ENCODE peak calls at places on chromosomes 16 and 17, in ten cellular contexts. One of them, this sample, is unnamed. For H3K9me2, the result is how much of the 10 kb centered on the place peaks cover.

GRCh38 chr16:10749680-10750035 is 6.0 kb downstream of the NUBP1 start:
- DNase-seq in HCT116: no peak
- DNase-seq in OCI-LY7: no peak
- DNase-seq in PC-9: no peak
- DNase-seq in MM.1S: no peak
- DNase-seq in hepatocyte: no peak
- DNase-seq in GM23338: no peak
- DNase-seq in SK-N-SH: no peak
- DNase-seq in GM23248: peak
- DNase-seq in PC-3: peak
- DNase-seq in this sample: no peak

GRCh38 chr17:60832206-60832605 is 154.6 kb downstream of the BCAS3 start:
- DNase-seq in hepatocyte: no peak
- DNase-seq in MM.1S: no peak
- DNase-seq in PC-3: no peak
- DNase-seq in GM23248: no peak
- DNase-seq in PC-9: no peak
- DNase-seq in SK-N-SH: peak
- DNase-seq in OCI-LY7: no peak
- DNase-seq in GM23338: no peak
- DNase-seq in HCT116: no peak
- DNase-seq in this sample: no peak

GRCh38 chr17:76080207-76080933 is 1.4 kb downstream of the ZACN start:
- DNase-seq in MM.1S: no peak
- DNase-seq in PC-9: no peak
- DNase-seq in hepatocyte: no peak
- DNase-seq in SK-N-SH: peak
- DNase-seq in PC-3: no peak
- DNase-seq in OCI-LY7: no peak
- DNase-seq in GM23338: peak
- DNase-seq in HCT116: no peak
- DNase-seq in GM23248: no peak
- DNase-seq in this sample: peak

GRCh38 chr17:29760279-29760721 is 137.6 kb upstream of the CORO6 start:
- DNase-seq in OCI-LY7: peak
- DNase-seq in SK-N-SH: no peak
- DNase-seq in PC-9: no peak
- DNase-seq in PC-3: peak
- DNase-seq in hepatocyte: peak
- DNase-seq in MM.1S: peak
- DNase-seq in GM23248: peak
- DNase-seq in GM23338: peak
- DNase-seq in HCT116: no peak
- DNase-seq in this sample: peak

GRCh38 chr17:10177921-10178788 is 20.3 kb downstream of the GAS7 start:
- DNase-seq in OCI-LY7: no peak
- DNase-seq in MM.1S: no peak
- DNase-seq in HCT116: no peak
- DNase-seq in SK-N-SH: no peak
- DNase-seq in PC-9: no peak
- DNase-seq in GM23338: peak
- DNase-seq in PC-3: no peak
- DNase-seq in GM23248: peak
- DNase-seq in hepatocyte: peak
- DNase-seq in this sample: peak

GRCh38 chr16:87226926-87227650 is 90.1 kb downstream of the C16orf95 start:
- DNase-seq in OCI-LY7: no peak
- DNase-seq in PC-3: no peak
- DNase-seq in GM23248: peak
- DNase-seq in hepatocyte: no peak
- DNase-seq in PC-9: no peak
- DNase-seq in SK-N-SH: no peak
- DNase-seq in GM23338: no peak
- DNase-seq in HCT116: no peak
- DNase-seq in MM.1S: no peak
- DNase-seq in this sample: peak

GRCh38 chr16:56910654-56911539 is 21.0 kb upstream of the HERPUD1 start:
- DNase-seq in OCI-LY7: peak
- DNase-seq in hepatocyte: no peak
- DNase-seq in PC-3: peak
- DNase-seq in MM.1S: peak
- DNase-seq in GM23248: peak
- DNase-seq in SK-N-SH: no peak
- DNase-seq in HCT116: no peak
- DNase-seq in PC-9: no peak
- DNase-seq in GM23338: no peak
- DNase-seq in this sample: no peak

GRCh38 chr17:61475726-61476125 is 23.5 kb downstream of the TBX4 start:
- DNase-seq in SK-N-SH: no peak
- DNase-seq in PC-3: peak
- DNase-seq in GM23338: no peak
- DNase-seq in PC-9: no peak
- DNase-seq in GM23248: peak
- DNase-seq in hepatocyte: no peak
- DNase-seq in MM.1S: no peak
- DNase-seq in HCT116: no peak
- DNase-seq in OCI-LY7: no peak
- DNase-seq in this sample: no peak

GRCh38 chr16:50690177-50690576 is 3.2 kb upstream of the NOD2 start:
- DNase-seq in hepatocyte: no peak
- DNase-seq in MM.1S: no peak
- DNase-seq in HCT116: no peak
- DNase-seq in GM23248: no peak
- DNase-seq in GM23338: no peak
- DNase-seq in PC-9: no peak
- DNase-seq in SK-N-SH: no peak
- DNase-seq in PC-3: no peak
- DNase-seq in OCI-LY7: no peak
- DNase-seq in this sample: no peak

GRCh38 chr16:53041196-53041977 is 11.3 kb downstream of the CHD9NB start:
- DNase-seq in OCI-LY7: no peak
- DNase-seq in GM23338: peak
- DNase-seq in hepatocyte: peak
- DNase-seq in GM23248: no peak
- DNase-seq in MM.1S: no peak
- DNase-seq in PC-9: peak
- DNase-seq in PC-3: no peak
- DNase-seq in HCT116: no peak
- DNase-seq in SK-N-SH: no peak
- DNase-seq in this sample: peak

GRCh38 chr16:89365044-89365467 is 125.3 kb downstream of the ANKRD11 start:
- DNase-seq in SK-N-SH: peak
- DNase-seq in PC-9: no peak
- DNase-seq in MM.1S: no peak
- DNase-seq in hepatocyte: no peak
- DNase-seq in HCT116: no peak
- DNase-seq in PC-3: peak
- DNase-seq in OCI-LY7: no peak
- DNase-seq in GM23248: peak
- DNase-seq in GM23338: no peak
- DNase-seq in this sample: no peak

GRCh38 chr17:72852267-72852945 is 240.1 kb downstream of the SLC39A11 start:
- DNase-seq in hepatocyte: no peak
- DNase-seq in MM.1S: no peak
- DNase-seq in PC-9: no peak
- DNase-seq in PC-3: peak
- DNase-seq in HCT116: no peak
- DNase-seq in OCI-LY7: no peak
- DNase-seq in GM23248: no peak
- DNase-seq in GM23338: no peak
- DNase-seq in SK-N-SH: no peak
- DNase-seq in this sample: no peak

GRCh38 chr17:41913798-41914197 is 5.0 kb downstream of the ACLY start:
- DNase-seq in PC-3: no peak
- DNase-seq in GM23338: no peak
- DNase-seq in SK-N-SH: no peak
- DNase-seq in OCI-LY7: no peak
- DNase-seq in hepatocyte: no peak
- DNase-seq in HCT116: no peak
- DNase-seq in MM.1S: no peak
- DNase-seq in GM23248: no peak
- DNase-seq in PC-9: no peak
- DNase-seq in this sample: no peak
- H3K9me2 ChIP-seq in PC-3: under half
- H3K9me2 ChIP-seq in GM23338: under half
- H3K9me2 ChIP-seq in SK-N-SH: under half
- H3K9me2 ChIP-seq in OCI-LY7: under half
- H3K9me2 ChIP-seq in hepatocyte: under half
- H3K9me2 ChIP-seq in HCT116: under half
- H3K9me2 ChIP-seq in MM.1S: under half
- H3K9me2 ChIP-seq in GM23248: under half
- H3K9me2 ChIP-seq in PC-9: under half
- H3K9me2 ChIP-seq in this sample: under half

GRCh38 chr17:43648916-43649315 is 12.8 kb downstream of the MEOX1 start:
- DNase-seq in OCI-LY7: no peak
- DNase-seq in hepatocyte: no peak
- DNase-seq in GM23248: no peak
- DNase-seq in SK-N-SH: no peak
- DNase-seq in MM.1S: no peak
- DNase-seq in GM23338: no peak
- DNase-seq in PC-3: no peak
- DNase-seq in HCT116: no peak
- DNase-seq in PC-9: no peak
- DNase-seq in this sample: no peak

GRCh38 chr17:43644081-43644480 is 17.6 kb downstream of the MEOX1 start:
- DNase-seq in SK-N-SH: no peak
- DNase-seq in GM23248: no peak
- DNase-seq in GM23338: no peak
- DNase-seq in HCT116: no peak
- DNase-seq in hepatocyte: no peak
- DNase-seq in PC-9: no peak
- DNase-seq in PC-3: no peak
- DNase-seq in MM.1S: no peak
- DNase-seq in OCI-LY7: no peak
- DNase-seq in this sample: no peak

GRCh38 chr17:43641416-43641815 is 20.3 kb downstream of the MEOX1 start:
- DNase-seq in hepatocyte: no peak
- DNase-seq in GM23338: no peak
- DNase-seq in GM23248: no peak
- DNase-seq in PC-9: no peak
- DNase-seq in PC-3: no peak
- DNase-seq in OCI-LY7: no peak
- DNase-seq in MM.1S: no peak
- DNase-seq in HCT116: no peak
- DNase-seq in SK-N-SH: no peak
- DNase-seq in this sample: no peak

GRCh38 chr17:43645450-43645764 is 16.3 kb downstream of the MEOX1 start:
- DNase-seq in GM23338: peak
- DNase-seq in MM.1S: no peak
- DNase-seq in PC-9: no peak
- DNase-seq in OCI-LY7: no peak
- DNase-seq in hepatocyte: no peak
- DNase-seq in HCT116: no peak
- DNase-seq in GM23248: no peak
- DNase-seq in SK-N-SH: no peak
- DNase-seq in PC-3: no peak
- DNase-seq in this sample: no peak

DNA sequence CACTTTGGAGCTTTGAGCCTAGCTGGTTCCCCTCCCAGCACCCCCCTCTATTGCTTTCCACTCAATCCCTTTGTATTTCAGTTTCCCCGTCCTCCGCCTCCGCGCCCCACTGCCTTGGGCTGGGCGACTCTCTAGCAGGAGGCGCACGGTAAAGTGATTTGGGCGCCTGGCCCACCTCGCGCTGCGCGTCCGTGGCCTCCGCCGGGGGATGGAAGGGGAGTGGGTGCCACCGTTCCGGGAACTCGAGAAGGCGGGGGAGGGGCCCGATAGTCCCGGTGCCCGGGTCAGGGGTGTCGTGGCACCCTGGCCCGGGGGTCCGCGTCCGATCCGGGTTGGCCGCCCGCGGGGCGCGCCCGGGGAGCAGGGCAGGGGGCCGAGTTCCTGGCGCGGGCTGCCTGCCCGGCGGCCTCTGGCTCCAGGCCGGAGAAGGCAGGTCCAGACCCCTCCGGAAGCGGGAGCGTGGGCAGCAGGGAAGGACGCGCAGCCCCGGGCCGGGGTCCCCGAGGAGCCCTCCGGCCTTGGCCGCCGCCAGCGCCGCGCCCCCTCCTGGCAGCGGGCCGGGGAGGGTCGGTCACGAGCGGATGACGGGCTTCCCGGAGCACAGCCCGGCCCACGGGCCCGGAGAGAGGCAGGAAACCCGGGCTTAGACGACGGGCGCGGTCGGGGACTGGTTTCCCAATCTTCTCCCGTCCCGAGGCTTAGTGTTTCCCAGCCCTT is 15.8 kb downstream of the MEOX1 start:
- DNase-seq in HCT116: no peak
- DNase-seq in SK-N-SH: peak
- DNase-seq in hepatocyte: peak
- DNase-seq in GM23248: peak
- DNase-seq in MM.1S: no peak
- DNase-seq in OCI-LY7: no peak
- DNase-seq in PC-9: no peak
- DNase-seq in PC-3: peak
- DNase-seq in GM23338: peak
- DNase-seq in this sample: no peak
- H3K4me2 ChIP-seq in HCT116: no peak
- H3K4me2 ChIP-seq in SK-N-SH: no peak
- H3K4me2 ChIP-seq in hepatocyte: peak
- H3K4me2 ChIP-seq in GM23248: peak
- H3K4me2 ChIP-seq in MM.1S: no peak
- H3K4me2 ChIP-seq in OCI-LY7: no peak
- H3K4me2 ChIP-seq in PC-9: no peak
- H3K4me2 ChIP-seq in PC-3: peak
- H3K4me2 ChIP-seq in GM23338: peak
- H3K4me2 ChIP-seq in this sample: no peak

GRCh38 chr16:27633721-27634120 is 83.8 kb downstream of the KATNIP start:
- DNase-seq in HCT116: no peak
- DNase-seq in PC-9: no peak
- DNase-seq in MM.1S: no peak
- DNase-seq in SK-N-SH: no peak
- DNase-seq in OCI-LY7: no peak
- DNase-seq in PC-3: no peak
- DNase-seq in GM23248: no peak
- DNase-seq in hepatocyte: no peak
- DNase-seq in GM23338: no peak
- DNase-seq in this sample: no peak
- H3K9me2 ChIP-seq in HCT116: under half
- H3K9me2 ChIP-seq in PC-9: under half
- H3K9me2 ChIP-seq in MM.1S: under half
- H3K9me2 ChIP-seq in SK-N-SH: under half
- H3K9me2 ChIP-seq in OCI-LY7: under half
- H3K9me2 ChIP-seq in PC-3: under half
- H3K9me2 ChIP-seq in GM23248: under half
- H3K9me2 ChIP-seq in hepatocyte: under half
- H3K9me2 ChIP-seq in GM23338: under half
- H3K9me2 ChIP-seq in this sample: under half

GRCh38 chr17:57817299-57817698 is 32.5 kb downstream of the MRPS23 start:
- DNase-seq in HCT116: no peak
- DNase-seq in SK-N-SH: no peak
- DNase-seq in OCI-LY7: no peak
- DNase-seq in GM23338: no peak
- DNase-seq in hepatocyte: no peak
- DNase-seq in PC-3: no peak
- DNase-seq in GM23248: no peak
- DNase-seq in PC-9: no peak
- DNase-seq in MM.1S: no peak
- DNase-seq in this sample: no peak
- H3K4me2 ChIP-seq in HCT116: no peak
- H3K4me2 ChIP-seq in SK-N-SH: no peak
- H3K4me2 ChIP-seq in OCI-LY7: no peak
- H3K4me2 ChIP-seq in GM23338: no peak
- H3K4me2 ChIP-seq in hepatocyte: no peak
- H3K4me2 ChIP-seq in PC-3: no peak
- H3K4me2 ChIP-seq in GM23248: no peak
- H3K4me2 ChIP-seq in PC-9: no peak
- H3K4me2 ChIP-seq in MM.1S: no peak
- H3K4me2 ChIP-seq in this sample: no peak

GRCh38 chr17:16866436-16866835 is 105.5 kb downstream of the TNFRSF13B start:
- DNase-seq in PC-3: peak
- DNase-seq in PC-9: no peak
- DNase-seq in hepatocyte: no peak
- DNase-seq in GM23338: no peak
- DNase-seq in OCI-LY7: no peak
- DNase-seq in HCT116: no peak
- DNase-seq in MM.1S: no peak
- DNase-seq in GM23248: no peak
- DNase-seq in SK-N-SH: no peak
- DNase-seq in this sample: no peak
- H3K9me2 ChIP-seq in PC-3: under half
- H3K9me2 ChIP-seq in PC-9: under half
- H3K9me2 ChIP-seq in hepatocyte: under half
- H3K9me2 ChIP-seq in GM23338: under half
- H3K9me2 ChIP-seq in OCI-LY7: under half
- H3K9me2 ChIP-seq in HCT116: under half
- H3K9me2 ChIP-seq in MM.1S: under half
- H3K9me2 ChIP-seq in GM23248: under half
- H3K9me2 ChIP-seq in SK-N-SH: under half
- H3K9me2 ChIP-seq in this sample: under half

This sample was measured in Karpas-422.